ENCODE peak calls at places on chromosomes 2 and 18, in six cellular contexts. One of them, this sample, is unnamed.

GRCh38 chr2:32289165-32290054 is 11.7 kb downstream of the YIPF4 start:
- DNase-seq in GM12865: no peak
- DNase-seq in epithelial cell of esophagus: peak
- DNase-seq in HFFc6: peak
- DNase-seq in suprapubic skin: no peak
- DNase-seq in endodermal cell: no peak
- DNase-seq in this sample: no peak

GRCh38 chr2:29015701-29016470 is 34.8 kb downstream of the TOGARAM2 start:
- DNase-seq in GM12865: no peak
- DNase-seq in epithelial cell of esophagus: no peak
- DNase-seq in HFFc6: no peak
- DNase-seq in suprapubic skin: no peak
- DNase-seq in endodermal cell: no peak
- DNase-seq in this sample: no peak

GRCh38 chr2:229376866-229377265 is 105.8 kb upstream of the PID1 start:
- DNase-seq in GM12865: no peak
- DNase-seq in epithelial cell of esophagus: peak
- DNase-seq in HFFc6: no peak
- DNase-seq in suprapubic skin: no peak
- DNase-seq in endodermal cell: no peak
- DNase-seq in this sample: no peak

GRCh38 chr2:30645081-30645744 is 162.0 kb downstream of the CAPN13 start:
- DNase-seq in GM12865: no peak
- DNase-seq in epithelial cell of esophagus: no peak
- DNase-seq in HFFc6: no peak
- DNase-seq in suprapubic skin: no peak
- DNase-seq in endodermal cell: no peak
- DNase-seq in this sample: no peak

GRCh38 chr2:28352726-28353125 is 39.9 kb upstream of the FOSL2 start:
- DNase-seq in GM12865: no peak
- DNase-seq in epithelial cell of esophagus: no peak
- DNase-seq in HFFc6: no peak
- DNase-seq in suprapubic skin: peak
- DNase-seq in endodermal cell: no peak
- DNase-seq in this sample: no peak

GRCh38 chr2:111111101-111111755 is 9.5 kb upstream of the BCL2L11 start:
- DNase-seq in GM12865: no peak
- DNase-seq in epithelial cell of esophagus: peak
- DNase-seq in HFFc6: no peak
- DNase-seq in suprapubic skin: no peak
- DNase-seq in endodermal cell: no peak
- DNase-seq in this sample: no peak

GRCh38 chr18:57051586-57052044 is 95.3 kb upstream of the BOD1L2 start:
- DNase-seq in GM12865: peak
- DNase-seq in epithelial cell of esophagus: no peak
- DNase-seq in HFFc6: no peak
- DNase-seq in suprapubic skin: no peak
- DNase-seq in endodermal cell: no peak
- DNase-seq in this sample: no peak

GRCh38 chr18:74921057-74921820 is 287.7 kb downstream of the PTGR3 start:
- DNase-seq in GM12865: no peak
- DNase-seq in epithelial cell of esophagus: no peak
- DNase-seq in HFFc6: no peak
- DNase-seq in suprapubic skin: no peak
- DNase-seq in endodermal cell: peak
- DNase-seq in this sample: no peak

GRCh38 chr2:170929686-170930050 is 615 bp downstream of the GORASP2 start:
- DNase-seq in GM12865: peak
- DNase-seq in epithelial cell of esophagus: peak
- DNase-seq in HFFc6: peak
- DNase-seq in suprapubic skin: peak
- DNase-seq in endodermal cell: peak
- DNase-seq in this sample: peak

GRCh38 chr2:19711470-19712372 is 190.1 kb downstream of the TTC32 start:
- DNase-seq in GM12865: peak
- DNase-seq in epithelial cell of esophagus: peak
- DNase-seq in HFFc6: peak
- DNase-seq in suprapubic skin: peak
- DNase-seq in endodermal cell: peak
- DNase-seq in this sample: no peak

GRCh38 chr2:225779829-225780228 is 380.3 kb downstream of the NYAP2 start:
- DNase-seq in GM12865: no peak
- DNase-seq in epithelial cell of esophagus: no peak
- DNase-seq in HFFc6: no peak
- DNase-seq in suprapubic skin: no peak
- DNase-seq in endodermal cell: no peak
- DNase-seq in this sample: no peak

GRCh38 chr2:138658187-138658894 is 121.8 kb downstream of the NXPH2 start:
- DNase-seq in GM12865: no peak
- DNase-seq in epithelial cell of esophagus: no peak
- DNase-seq in HFFc6: no peak
- DNase-seq in suprapubic skin: no peak
- DNase-seq in endodermal cell: peak
- DNase-seq in this sample: no peak

GRCh38 chr2:113755690-113756063 is 765 bp downstream of the SLC35F5 start:
- DNase-seq in GM12865: no peak
- DNase-seq in epithelial cell of esophagus: peak
- DNase-seq in HFFc6: no peak
- DNase-seq in suprapubic skin: no peak
- DNase-seq in endodermal cell: no peak
- DNase-seq in this sample: peak

GRCh38 chr2:3075941-3076340 is 301.7 kb downstream of the EIPR1 start:
- DNase-seq in GM12865: no peak
- DNase-seq in epithelial cell of esophagus: no peak
- DNase-seq in HFFc6: no peak
- DNase-seq in suprapubic skin: no peak
- DNase-seq in endodermal cell: no peak
- DNase-seq in this sample: no peak

GRCh38 chr2:64629329-64629781 is 24.4 kb downstream of the SERTAD2 start:
- DNase-seq in GM12865: no peak
- DNase-seq in epithelial cell of esophagus: peak
- DNase-seq in HFFc6: no peak
- DNase-seq in suprapubic skin: peak
- DNase-seq in endodermal cell: peak
- DNase-seq in this sample: no peak

GRCh38 chr18:55587341-55588000 is 521 bp downstream of the TCF4 start:
- DNase-seq in GM12865: peak
- DNase-seq in epithelial cell of esophagus: no peak
- DNase-seq in HFFc6: no peak
- DNase-seq in suprapubic skin: no peak
- DNase-seq in endodermal cell: peak
- DNase-seq in this sample: peak

GRCh38 chr18:48801728-48802542 is 148.8 kb downstream of the SMAD7 start:
- DNase-seq in GM12865: peak
- DNase-seq in epithelial cell of esophagus: no peak
- DNase-seq in HFFc6: no peak
- DNase-seq in suprapubic skin: no peak
- DNase-seq in endodermal cell: peak
- DNase-seq in this sample: peak

GRCh38 chr18:31506024-31506742 is 8.2 kb downstream of the DSG2 start:
- DNase-seq in GM12865: no peak
- DNase-seq in epithelial cell of esophagus: peak
- DNase-seq in HFFc6: no peak
- DNase-seq in suprapubic skin: no peak
- DNase-seq in endodermal cell: no peak
- DNase-seq in this sample: no peak

GRCh38 chr2:145126146-145126545 is 606.2 kb upstream of the ZEB2 start:
- DNase-seq in GM12865: no peak
- DNase-seq in epithelial cell of esophagus: no peak
- DNase-seq in HFFc6: no peak
- DNase-seq in suprapubic skin: no peak
- DNase-seq in endodermal cell: no peak
- DNase-seq in this sample: no peak

GRCh38 chr2:224259831-224260230 is 142.1 kb downstream of the FAM124B start:
- DNase-seq in GM12865: no peak
- DNase-seq in epithelial cell of esophagus: no peak
- DNase-seq in HFFc6: no peak
- DNase-seq in suprapubic skin: no peak
- DNase-seq in endodermal cell: no peak
- DNase-seq in this sample: no peak

GRCh38 chr2:54570925-54571694 is 115.0 kb downstream of the SPTBN1 start:
- DNase-seq in GM12865: peak
- DNase-seq in epithelial cell of esophagus: peak
- DNase-seq in HFFc6: peak
- DNase-seq in suprapubic skin: no peak
- DNase-seq in endodermal cell: no peak
- DNase-seq in this sample: peak

GRCh38 chr18:2104620-2105462 is 466.5 kb downstream of the METTL4 start:
- DNase-seq in GM12865: peak
- DNase-seq in epithelial cell of esophagus: peak
- DNase-seq in HFFc6: peak
- DNase-seq in suprapubic skin: no peak
- DNase-seq in endodermal cell: peak
- DNase-seq in this sample: peak

GRCh38 chr2:108195133-108195439 is 44.7 kb upstream of the SULT1C3 start:
- DNase-seq in GM12865: no peak
- DNase-seq in epithelial cell of esophagus: no peak
- DNase-seq in HFFc6: no peak
- DNase-seq in suprapubic skin: no peak
- DNase-seq in endodermal cell: no peak
- DNase-seq in this sample: no peak

GRCh38 chr2:181203412-181203811 is 223.0 kb downstream of the UBE2E3 start:
- DNase-seq in GM12865: no peak
- DNase-seq in epithelial cell of esophagus: peak
- DNase-seq in HFFc6: peak
- DNase-seq in suprapubic skin: no peak
- DNase-seq in endodermal cell: no peak
- DNase-seq in this sample: no peak

GRCh38 chr18:56294484-56295183 is 343.8 kb downstream of the TXNL1 start:
- DNase-seq in GM12865: peak
- DNase-seq in epithelial cell of esophagus: no peak
- DNase-seq in HFFc6: no peak
- DNase-seq in suprapubic skin: no peak
- DNase-seq in endodermal cell: no peak
- DNase-seq in this sample: no peak

GRCh38 chr18:46481048-46481846 is 175.8 kb downstream of the LOXHD1 start:
- DNase-seq in GM12865: peak
- DNase-seq in epithelial cell of esophagus: peak
- DNase-seq in HFFc6: peak
- DNase-seq in suprapubic skin: no peak
- DNase-seq in endodermal cell: peak
- DNase-seq in this sample: peak

GRCh38 chr2:198715304-198715703 is 742.4 kb downstream of the SATB2 start:
- DNase-seq in GM12865: no peak
- DNase-seq in epithelial cell of esophagus: no peak
- DNase-seq in HFFc6: no peak
- DNase-seq in suprapubic skin: no peak
- DNase-seq in endodermal cell: no peak
- DNase-seq in this sample: no peak

GRCh38 chr2:1219901-1220691 is 193.2 kb upstream of the TPO start:
- DNase-seq in GM12865: no peak
- DNase-seq in epithelial cell of esophagus: no peak
- DNase-seq in HFFc6: no peak
- DNase-seq in suprapubic skin: no peak
- DNase-seq in endodermal cell: no peak
- DNase-seq in this sample: no peak

GRCh38 chr2:204491528-204491927 is 53.7 kb upstream of the PARD3B start:
- DNase-seq in GM12865: no peak
- DNase-seq in epithelial cell of esophagus: peak
- DNase-seq in HFFc6: peak
- DNase-seq in suprapubic skin: no peak
- DNase-seq in endodermal cell: no peak
- DNase-seq in this sample: no peak

GRCh38 chr2:139031722-139032121 is 251.5 kb upstream of the NXPH2 start:
- DNase-seq in GM12865: peak
- DNase-seq in epithelial cell of esophagus: peak
- DNase-seq in HFFc6: no peak
- DNase-seq in suprapubic skin: no peak
- DNase-seq in endodermal cell: peak
- DNase-seq in this sample: no peak

GRCh38 chr2:170690671-170691070 is 24.5 kb upstream of the SP5 start:
- DNase-seq in GM12865: no peak
- DNase-seq in epithelial cell of esophagus: no peak
- DNase-seq in HFFc6: no peak
- DNase-seq in suprapubic skin: no peak
- DNase-seq in endodermal cell: no peak
- DNase-seq in this sample: no peak

GRCh38 chr2:15939556-15939853 is 845 bp upstream of the MYCN start:
- DNase-seq in GM12865: peak
- DNase-seq in epithelial cell of esophagus: peak
- DNase-seq in HFFc6: no peak
- DNase-seq in suprapubic skin: no peak
- DNase-seq in endodermal cell: no peak
- DNase-seq in this sample: no peak

GRCh38 chr2:161077367-161078210 is 82.6 kb upstream of the TANK start:
- DNase-seq in GM12865: peak
- DNase-seq in epithelial cell of esophagus: peak
- DNase-seq in HFFc6: no peak
- DNase-seq in suprapubic skin: no peak
- DNase-seq in endodermal cell: no peak
- DNase-seq in this sample: peak

GRCh38 chr2:119608553-119608952 is 64.3 kb downstream of the CFAP221 start:
- DNase-seq in GM12865: no peak
- DNase-seq in epithelial cell of esophagus: no peak
- DNase-seq in HFFc6: no peak
- DNase-seq in suprapubic skin: no peak
- DNase-seq in endodermal cell: no peak
- DNase-seq in this sample: no peak
- TF ChIP-seq CTCF in GM12865: no peak
- TF ChIP-seq CTCF in epithelial cell of esophagus: no peak
- TF ChIP-seq CTCF in HFFc6: no peak
- TF ChIP-seq CTCF in suprapubic skin: no peak
- TF ChIP-seq CTCF in endodermal cell: no peak
- TF ChIP-seq CTCF in this sample: no peak

GRCh38 chr2:127810637-127811396 is at the start of gene WDR33:
- DNase-seq in GM12865: peak
- DNase-seq in epithelial cell of esophagus: peak
- DNase-seq in HFFc6: peak
- DNase-seq in suprapubic skin: peak
- DNase-seq in endodermal cell: peak
- DNase-seq in this sample: peak
- TF ChIP-seq CTCF in GM12865: no peak
- TF ChIP-seq CTCF in epithelial cell of esophagus: peak
- TF ChIP-seq CTCF in HFFc6: peak
- TF ChIP-seq CTCF in suprapubic skin: peak
- TF ChIP-seq CTCF in endodermal cell: peak
- TF ChIP-seq CTCF in this sample: no peak

DNA sequence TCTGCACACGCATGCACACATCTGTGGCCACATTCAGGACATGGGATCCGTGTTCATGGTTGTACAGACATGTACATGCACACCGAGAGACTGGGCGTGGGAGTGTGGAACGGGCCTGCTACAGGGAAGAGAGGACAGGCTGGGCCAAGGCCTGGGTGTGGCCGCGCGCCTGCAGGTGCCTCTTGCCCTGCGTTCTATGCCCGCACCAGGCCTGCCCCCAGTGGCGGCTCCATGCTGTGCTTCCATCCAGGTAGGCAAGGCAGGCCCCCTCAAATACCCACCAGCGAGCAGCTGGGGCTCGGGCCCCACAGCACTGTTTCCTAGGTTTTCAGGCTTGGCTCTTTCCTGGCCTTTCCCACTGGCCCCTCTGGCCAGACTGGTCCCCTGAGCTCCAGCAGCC is 15.5 kb upstream of the PTMA start:
- DNase-seq in GM12865: no peak
- DNase-seq in epithelial cell of esophagus: no peak
- DNase-seq in HFFc6: no peak
- DNase-seq in suprapubic skin: no peak
- DNase-seq in endodermal cell: peak
- DNase-seq in this sample: no peak
- TF ChIP-seq CTCF in GM12865: no peak
- TF ChIP-seq CTCF in epithelial cell of esophagus: no peak
- TF ChIP-seq CTCF in HFFc6: no peak
- TF ChIP-seq CTCF in suprapubic skin: no peak
- TF ChIP-seq CTCF in endodermal cell: peak
- TF ChIP-seq CTCF in this sample: no peak

GRCh38 chr18:28013064-28013463 is 163.9 kb downstream of the CDH2 start:
- DNase-seq in GM12865: no peak
- DNase-seq in epithelial cell of esophagus: peak
- DNase-seq in HFFc6: no peak
- DNase-seq in suprapubic skin: no peak
- DNase-seq in endodermal cell: no peak
- DNase-seq in this sample: no peak
- TF ChIP-seq CTCF in GM12865: no peak
- TF ChIP-seq CTCF in epithelial cell of esophagus: peak
- TF ChIP-seq CTCF in HFFc6: peak
- TF ChIP-seq CTCF in suprapubic skin: no peak
- TF ChIP-seq CTCF in endodermal cell: peak
- TF ChIP-seq CTCF in this sample: no peak